ENCODE peak calls at places on chromosome 9, in ten cellular contexts. One of them, this sample, is unnamed. For H3K4me1 and H3K27me3, the result is how much of the 10 kb centered on the place peaks cover.

GRCh38 chr9:129998491-129999122 is 44.4 kb downstream of the FNBP1 start:
- DNase-seq in fibroblast of lung: no peak
- DNase-seq in transverse colon: no peak
- DNase-seq in Panc1: no peak
- DNase-seq in tibial artery: no peak
- DNase-seq in heart left ventricle: no peak
- DNase-seq in GM23338: no peak
- DNase-seq in IMR-90: no peak
- DNase-seq in MM.1S: no peak
- DNase-seq in body of pancreas: no peak
- DNase-seq in this sample: no peak

GRCh38 chr9:113998529-113999255 is 79.4 kb downstream of the AMBP start:
- DNase-seq in GM23338: peak
- DNase-seq in body of pancreas: no peak
- DNase-seq in Panc1: no peak
- DNase-seq in IMR-90: peak
- DNase-seq in fibroblast of lung: no peak
- DNase-seq in transverse colon: no peak
- DNase-seq in MM.1S: no peak
- DNase-seq in tibial artery: no peak
- DNase-seq in heart left ventricle: no peak
- DNase-seq in this sample: peak

GRCh38 chr9:13567833-13568232 is 288.3 kb upstream of the MPDZ start:
- DNase-seq in transverse colon: no peak
- DNase-seq in Panc1: no peak
- DNase-seq in fibroblast of lung: no peak
- DNase-seq in heart left ventricle: no peak
- DNase-seq in tibial artery: no peak
- DNase-seq in MM.1S: no peak
- DNase-seq in body of pancreas: no peak
- DNase-seq in IMR-90: no peak
- DNase-seq in GM23338: no peak
- DNase-seq in this sample: no peak

GRCh38 chr9:9998491-9999287 is 614.1 kb downstream of the PTPRD start:
- DNase-seq in fibroblast of lung: no peak
- DNase-seq in IMR-90: no peak
- DNase-seq in GM23338: peak
- DNase-seq in tibial artery: no peak
- DNase-seq in Panc1: no peak
- DNase-seq in body of pancreas: no peak
- DNase-seq in heart left ventricle: no peak
- DNase-seq in transverse colon: no peak
- DNase-seq in MM.1S: peak
- DNase-seq in this sample: no peak

GRCh38 chr9:90539266-90539665 is 103.4 kb downstream of the DIRAS2 start:
- DNase-seq in MM.1S: no peak
- DNase-seq in heart left ventricle: no peak
- DNase-seq in fibroblast of lung: peak
- DNase-seq in tibial artery: no peak
- DNase-seq in Panc1: no peak
- DNase-seq in IMR-90: no peak
- DNase-seq in body of pancreas: no peak
- DNase-seq in GM23338: no peak
- DNase-seq in transverse colon: no peak
- DNase-seq in this sample: no peak

GRCh38 chr9:106816524-106816923 is 46.4 kb upstream of the ZNF462 start:
- DNase-seq in fibroblast of lung: no peak
- DNase-seq in body of pancreas: no peak
- DNase-seq in tibial artery: no peak
- DNase-seq in transverse colon: no peak
- DNase-seq in heart left ventricle: no peak
- DNase-seq in GM23338: no peak
- DNase-seq in MM.1S: no peak
- DNase-seq in IMR-90: no peak
- DNase-seq in Panc1: no peak
- DNase-seq in this sample: no peak

GRCh38 chr9:76194896-76195295 is 199.3 kb downstream of the RFK start:
- DNase-seq in MM.1S: no peak
- DNase-seq in heart left ventricle: no peak
- DNase-seq in body of pancreas: no peak
- DNase-seq in fibroblast of lung: peak
- DNase-seq in transverse colon: no peak
- DNase-seq in GM23338: no peak
- DNase-seq in tibial artery: no peak
- DNase-seq in Panc1: no peak
- DNase-seq in IMR-90: peak
- DNase-seq in this sample: no peak

GRCh38 chr9:35962126-35962906 is 4.4 kb upstream of the OR2S2 start:
- DNase-seq in fibroblast of lung: peak
- DNase-seq in tibial artery: no peak
- DNase-seq in GM23338: peak
- DNase-seq in MM.1S: no peak
- DNase-seq in body of pancreas: no peak
- DNase-seq in Panc1: no peak
- DNase-seq in heart left ventricle: peak
- DNase-seq in IMR-90: peak
- DNase-seq in transverse colon: peak
- DNase-seq in this sample: peak

GRCh38 chr9:78314953-78315870 is 18.3 kb downstream of the PSAT1 start:
- DNase-seq in IMR-90: peak
- DNase-seq in transverse colon: no peak
- DNase-seq in GM23338: no peak
- DNase-seq in MM.1S: no peak
- DNase-seq in body of pancreas: peak
- DNase-seq in tibial artery: no peak
- DNase-seq in Panc1: no peak
- DNase-seq in heart left ventricle: no peak
- DNase-seq in fibroblast of lung: peak
- DNase-seq in this sample: no peak

GRCh38 chr9:81193362-81194339 is 495.7 kb downstream of the TLE1 start:
- DNase-seq in GM23338: no peak
- DNase-seq in transverse colon: no peak
- DNase-seq in IMR-90: no peak
- DNase-seq in heart left ventricle: no peak
- DNase-seq in MM.1S: no peak
- DNase-seq in fibroblast of lung: no peak
- DNase-seq in body of pancreas: no peak
- DNase-seq in Panc1: peak
- DNase-seq in tibial artery: no peak
- DNase-seq in this sample: no peak

GRCh38 chr9:93089481-93089991 is 6.5 kb upstream of the CARD19 start:
- DNase-seq in body of pancreas: no peak
- DNase-seq in tibial artery: no peak
- DNase-seq in MM.1S: no peak
- DNase-seq in transverse colon: no peak
- DNase-seq in GM23338: no peak
- DNase-seq in heart left ventricle: no peak
- DNase-seq in fibroblast of lung: no peak
- DNase-seq in IMR-90: no peak
- DNase-seq in Panc1: no peak
- DNase-seq in this sample: no peak

GRCh38 chr9:125651907-125652306 is 55.1 kb downstream of the MAPKAP1 start:
- DNase-seq in transverse colon: no peak
- DNase-seq in heart left ventricle: no peak
- DNase-seq in GM23338: no peak
- DNase-seq in fibroblast of lung: no peak
- DNase-seq in tibial artery: no peak
- DNase-seq in IMR-90: no peak
- DNase-seq in Panc1: no peak
- DNase-seq in body of pancreas: no peak
- DNase-seq in MM.1S: no peak
- DNase-seq in this sample: no peak

GRCh38 chr9:125650271-125650737 is 56.7 kb downstream of the MAPKAP1 start:
- DNase-seq in heart left ventricle: no peak
- DNase-seq in tibial artery: no peak
- DNase-seq in transverse colon: no peak
- DNase-seq in body of pancreas: peak
- DNase-seq in fibroblast of lung: peak
- DNase-seq in IMR-90: peak
- DNase-seq in GM23338: no peak
- DNase-seq in MM.1S: no peak
- DNase-seq in Panc1: no peak
- DNase-seq in this sample: peak

GRCh38 chr9:125648294-125648693 is 58.7 kb downstream of the MAPKAP1 start:
- DNase-seq in body of pancreas: no peak
- DNase-seq in IMR-90: no peak
- DNase-seq in transverse colon: no peak
- DNase-seq in GM23338: no peak
- DNase-seq in tibial artery: no peak
- DNase-seq in heart left ventricle: no peak
- DNase-seq in MM.1S: no peak
- DNase-seq in Panc1: no peak
- DNase-seq in fibroblast of lung: no peak
- DNase-seq in this sample: no peak

GRCh38 chr9:125649826-125650225 is 57.2 kb downstream of the MAPKAP1 start:
- DNase-seq in Panc1: no peak
- DNase-seq in tibial artery: no peak
- DNase-seq in heart left ventricle: no peak
- DNase-seq in body of pancreas: no peak
- DNase-seq in fibroblast of lung: no peak
- DNase-seq in transverse colon: no peak
- DNase-seq in GM23338: no peak
- DNase-seq in MM.1S: no peak
- DNase-seq in IMR-90: no peak
- DNase-seq in this sample: no peak

DNA sequence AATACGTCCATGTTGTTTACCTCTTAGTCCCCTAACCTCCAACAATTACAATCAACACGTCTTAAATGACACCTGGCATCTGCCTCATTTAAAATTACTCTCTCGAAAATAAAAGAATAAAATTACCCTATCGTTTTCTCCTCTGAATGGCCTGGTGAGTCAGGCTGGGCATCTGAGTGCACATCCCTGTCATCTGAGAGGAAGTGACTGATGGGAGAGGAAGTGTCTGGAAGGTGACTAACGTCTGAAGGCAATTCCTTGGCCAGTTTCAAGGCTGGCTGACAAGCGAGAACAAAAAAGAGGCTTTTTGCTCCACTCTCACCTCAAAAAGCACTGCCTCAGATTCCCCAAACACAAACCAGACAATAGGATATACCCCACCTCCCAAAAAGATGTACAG is 57.7 kb downstream of the MAPKAP1 start:
- DNase-seq in body of pancreas: peak
- DNase-seq in heart left ventricle: peak
- DNase-seq in MM.1S: no peak
- DNase-seq in tibial artery: peak
- DNase-seq in Panc1: no peak
- DNase-seq in transverse colon: no peak
- DNase-seq in IMR-90: peak
- DNase-seq in GM23338: no peak
- DNase-seq in fibroblast of lung: peak
- DNase-seq in this sample: peak
- H3K4me1 ChIP-seq in body of pancreas: under half
- H3K4me1 ChIP-seq in heart left ventricle: under half
- H3K4me1 ChIP-seq in MM.1S: under half
- H3K4me1 ChIP-seq in tibial artery: under half
- H3K4me1 ChIP-seq in Panc1: under half
- H3K4me1 ChIP-seq in transverse colon: under half
- H3K4me1 ChIP-seq in IMR-90: under half
- H3K4me1 ChIP-seq in GM23338: half or more
- H3K4me1 ChIP-seq in fibroblast of lung: under half
- H3K4me1 ChIP-seq in this sample: under half

GRCh38 chr9:131736440-131736839 is 3.4 kb downstream of the RAPGEF1 start:
- DNase-seq in heart left ventricle: no peak
- DNase-seq in IMR-90: no peak
- DNase-seq in GM23338: no peak
- DNase-seq in tibial artery: no peak
- DNase-seq in fibroblast of lung: no peak
- DNase-seq in body of pancreas: peak
- DNase-seq in MM.1S: no peak
- DNase-seq in transverse colon: no peak
- DNase-seq in Panc1: no peak
- DNase-seq in this sample: no peak
- H3K27ac ChIP-seq in heart left ventricle: peak
- H3K27ac ChIP-seq in IMR-90: no peak
- H3K27ac ChIP-seq in GM23338: no peak
- H3K27ac ChIP-seq in tibial artery: no peak
- H3K27ac ChIP-seq in fibroblast of lung: no peak
- H3K27ac ChIP-seq in body of pancreas: no peak
- H3K27ac ChIP-seq in MM.1S: no peak
- H3K27ac ChIP-seq in transverse colon: peak
- H3K27ac ChIP-seq in Panc1: peak
- H3K27ac ChIP-seq in this sample: no peak

GRCh38 chr9:116491219-116491618 is 195.9 kb upstream of the TRIM32 start:
- DNase-seq in Panc1: no peak
- DNase-seq in MM.1S: no peak
- DNase-seq in tibial artery: no peak
- DNase-seq in IMR-90: no peak
- DNase-seq in transverse colon: no peak
- DNase-seq in fibroblast of lung: no peak
- DNase-seq in body of pancreas: no peak
- DNase-seq in heart left ventricle: no peak
- DNase-seq in GM23338: peak
- DNase-seq in this sample: no peak
- H3K27me3 ChIP-seq in Panc1: under half
- H3K27me3 ChIP-seq in MM.1S: under half
- H3K27me3 ChIP-seq in tibial artery: under half
- H3K27me3 ChIP-seq in IMR-90: under half
- H3K27me3 ChIP-seq in transverse colon: under half
- H3K27me3 ChIP-seq in fibroblast of lung: under half
- H3K27me3 ChIP-seq in body of pancreas: under half
- H3K27me3 ChIP-seq in heart left ventricle: under half
- H3K27me3 ChIP-seq in GM23338: under half
- H3K27me3 ChIP-seq in this sample: under half

GRCh38 chr9:99121604-99122003 is 16.7 kb downstream of the TGFBR1 start:
- DNase-seq in GM23338: no peak
- DNase-seq in MM.1S: no peak
- DNase-seq in Panc1: no peak
- DNase-seq in tibial artery: no peak
- DNase-seq in fibroblast of lung: no peak
- DNase-seq in body of pancreas: no peak
- DNase-seq in transverse colon: no peak
- DNase-seq in IMR-90: no peak
- DNase-seq in heart left ventricle: no peak
- DNase-seq in this sample: no peak

GRCh38 chr9:99120256-99120655 is 15.3 kb downstream of the TGFBR1 start:
- DNase-seq in tibial artery: no peak
- DNase-seq in heart left ventricle: no peak
- DNase-seq in body of pancreas: no peak
- DNase-seq in IMR-90: no peak
- DNase-seq in Panc1: no peak
- DNase-seq in fibroblast of lung: no peak
- DNase-seq in transverse colon: no peak
- DNase-seq in GM23338: no peak
- DNase-seq in MM.1S: no peak
- DNase-seq in this sample: no peak

GRCh38 chr9:99114846-99115500 is 10.1 kb downstream of the TGFBR1 start:
- DNase-seq in tibial artery: no peak
- DNase-seq in fibroblast of lung: peak
- DNase-seq in MM.1S: no peak
- DNase-seq in Panc1: no peak
- DNase-seq in IMR-90: no peak
- DNase-seq in heart left ventricle: no peak
- DNase-seq in GM23338: no peak
- DNase-seq in body of pancreas: no peak
- DNase-seq in transverse colon: no peak
- DNase-seq in this sample: no peak

GRCh38 chr9:99115947-99116543 is 11.1 kb downstream of the TGFBR1 start:
- DNase-seq in Panc1: no peak
- DNase-seq in fibroblast of lung: no peak
- DNase-seq in GM23338: peak
- DNase-seq in MM.1S: no peak
- DNase-seq in transverse colon: no peak
- DNase-seq in tibial artery: no peak
- DNase-seq in body of pancreas: no peak
- DNase-seq in IMR-90: no peak
- DNase-seq in heart left ventricle: no peak
- DNase-seq in this sample: no peak

GRCh38 chr9:99118782-99119466 is 14.0 kb downstream of the TGFBR1 start:
- DNase-seq in transverse colon: peak
- DNase-seq in heart left ventricle: no peak
- DNase-seq in GM23338: no peak
- DNase-seq in fibroblast of lung: no peak
- DNase-seq in tibial artery: no peak
- DNase-seq in Panc1: no peak
- DNase-seq in MM.1S: peak
- DNase-seq in IMR-90: no peak
- DNase-seq in body of pancreas: peak
- DNase-seq in this sample: no peak
- H3K4me1 ChIP-seq in transverse colon: half or more
- H3K4me1 ChIP-seq in heart left ventricle: under half
- H3K4me1 ChIP-seq in GM23338: under half
- H3K4me1 ChIP-seq in fibroblast of lung: under half
- H3K4me1 ChIP-seq in tibial artery: half or more
- H3K4me1 ChIP-seq in Panc1: under half
- H3K4me1 ChIP-seq in MM.1S: under half
- H3K4me1 ChIP-seq in IMR-90: under half
- H3K4me1 ChIP-seq in body of pancreas: under half
- H3K4me1 ChIP-seq in this sample: under half

This sample was measured in SJSA1.